ENCODE peak calls at places on chromosomes 1 and 21, in six cellular contexts. V is heart left ventricle; I is CD8-positive, alpha-beta T cell; W is spleen; Z is A549; E is cardiac muscle cell. G is an unnamed sample. For H3K4me1, the result is how much of the 10 kb centered on the place peaks cover.

GRCh38 chr1:42392923-42393848 is 12.6 kb downstream of the RIMKLA start:
- DNase-seq in Z (no peak), E (no peak), V (no peak), I (no peak), W (no peak), G (no peak)

GRCh38 chr1:125064481-125064880 is 3879.7 kb downstream of the SRGAP2C start:
- DNase-seq in I (no peak), V (peak), E (no peak), W (peak), Z (no peak), G (peak)

GRCh38 chr1:243407284-243408018 is 151.6 kb downstream of the SDCCAG8 start:
- DNase-seq in W (no peak), E (no peak), I (no peak), V (no peak), Z (no peak), G (no peak)

GRCh38 chr1:22619252-22619651 is 17.2 kb upstream of the C1QA start:
- DNase-seq in Z (no peak), W (no peak), V (no peak), E (no peak), I (no peak), G (no peak)

GRCh38 chr1:32901823-32902534 is 790 bp upstream of the TMEM54 start:
- DNase-seq in W (no peak), V (no peak), E (no peak), Z (no peak), I (no peak), G (no peak)

GRCh38 chr1:92446546-92446945 is 40.2 kb downstream of the GFI1 start:
- DNase-seq in I (no peak), E (no peak), W (no peak), V (no peak), Z (no peak), G (no peak)

GRCh38 chr1:10516244-10516643 is 41.5 kb downstream of the PEX14 start:
- DNase-seq in W (no peak), V (no peak), E (no peak), I (no peak), Z (no peak), G (no peak)

GRCh38 chr1:107152332-107152731 is 11.5 kb downstream of the NTNG1 start:
- DNase-seq in Z (no peak), E (no peak), W (no peak), V (no peak), I (no peak), G (no peak)

GRCh38 chr1:30607723-30608122 is 115.7 kb downstream of the MATN1 start:
- DNase-seq in Z (no peak), I (no peak), V (no peak), W (no peak), E (no peak), G (no peak)

GRCh38 chr1:45306319-45306718 is 20.4 kb upstream of the HPDL start:
- DNase-seq in Z (no peak), W (no peak), I (no peak), E (no peak), V (no peak), G (no peak)

GRCh38 chr1:172533511-172534116 is 664 bp downstream of the SUCO start:
- DNase-seq in I (peak), E (peak), Z (no peak), W (peak), V (no peak), G (peak)

GRCh38 chr1:246161626-246162025 is 345.5 kb downstream of the SMYD3 start:
- DNase-seq in E (no peak), V (no peak), W (no peak), Z (no peak), I (no peak), G (no peak)

GRCh38 chr1:71428029-71428428 is 347.2 kb upstream of the ZRANB2 start:
- DNase-seq in Z (no peak), I (no peak), V (no peak), W (no peak), E (no peak), G (no peak)

GRCh38 chr21:33384851-33385331 is 18.3 kb upstream of the IFNGR2 start:
- DNase-seq in V (no peak), Z (no peak), W (no peak), I (no peak), E (no peak), G (peak)

GRCh38 chr21:38756746-38757145 is 49.0 kb upstream of the ETS2 start:
- DNase-seq in I (no peak), V (no peak), E (peak), Z (no peak), W (no peak), G (no peak)

GRCh38 chr1:178052650-178053461 is 41.0 kb upstream of the RASAL2 start:
- DNase-seq in E (no peak), I (no peak), V (no peak), W (no peak), Z (no peak), G (no peak)

GRCh38 chr1:201771466-201771865 is 57.5 kb upstream of the IPO9 start:
- DNase-seq in V (no peak), Z (no peak), I (no peak), E (no peak), W (no peak), G (no peak)

GRCh38 chr1:24412408-24412807 is 1.2 kb downstream of the STPG1 start:
- DNase-seq in V (no peak), W (no peak), I (no peak), Z (no peak), E (no peak), G (no peak)

GRCh38 chr1:97332716-97333115 is 588.1 kb downstream of the DPYD start:
- DNase-seq in Z (no peak), E (no peak), W (no peak), V (no peak), I (no peak), G (no peak)

GRCh38 chr1:81802601-81803422 is 2.1 kb downstream of the ADGRL2 start:
- DNase-seq in Z (no peak), W (peak), E (peak), V (peak), I (no peak), G (peak)

DNA sequence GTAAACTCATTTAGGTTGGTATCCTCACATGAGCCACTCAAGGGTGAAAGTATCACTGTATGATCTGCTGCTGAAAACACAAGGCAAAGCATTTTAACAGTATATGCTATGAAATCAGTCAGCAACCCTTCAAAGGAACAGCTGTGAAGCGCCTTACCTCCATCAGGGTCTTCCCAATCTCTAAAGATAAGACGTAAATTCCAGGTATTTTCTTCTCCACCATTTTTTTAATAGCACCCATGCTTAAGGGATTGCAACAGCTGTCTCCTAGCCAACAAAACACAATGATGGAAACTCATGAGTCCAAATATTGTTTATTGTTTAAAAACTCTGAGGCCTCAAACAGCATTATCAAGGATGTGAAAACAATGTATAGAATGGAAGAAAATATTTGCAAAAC is 4.8 kb downstream of the PPT1 start:
- DNase-seq in Z (no peak), I (no peak), V (no peak), W (no peak), E (no peak), G (no peak)
- H3K4me1 ChIP-seq in Z (under half), I (under half), V (under half), W (under half), E (under half), G (under half)

GRCh38 chr1:20403423-20404145 is 82.4 kb downstream of the CAMK2N1 start:
- DNase-seq in Z (no peak), I (no peak), E (no peak), V (no peak), W (no peak), G (no peak)
- H3K4me1 ChIP-seq in Z (under half), I (under half), E (under half), V (under half), W (under half), G (under half)

GRCh38 chr1:151982300-151983005 is 11.2 kb downstream of the S100A10 start:
- DNase-seq in Z (no peak), I (no peak), E (no peak), W (no peak), V (no peak), G (no peak)

GRCh38 chr1:151985270-151985669 is 8.4 kb downstream of the S100A10 start:
- DNase-seq in W (no peak), V (no peak), E (no peak), I (no peak), Z (no peak), G (no peak)

GRCh38 chr1:151986501-151987190 is 7.0 kb downstream of the S100A10 start:
- DNase-seq in I (no peak), W (no peak), Z (no peak), E (no peak), V (no peak), G (no peak)

GRCh38 chr1:151985768-151986167 is 7.9 kb downstream of the S100A10 start:
- DNase-seq in I (no peak), E (no peak), Z (no peak), W (no peak), V (no peak), G (no peak)

GRCh38 chr1:151984313-151984956 is 9.2 kb downstream of the S100A10 start:
- DNase-seq in Z (no peak), W (no peak), I (no peak), V (no peak), E (no peak), G (no peak)
- H3K4me1 ChIP-seq in Z (half or more), W (under half), I (under half), V (half or more), E (under half), G (under half)

DNA sequence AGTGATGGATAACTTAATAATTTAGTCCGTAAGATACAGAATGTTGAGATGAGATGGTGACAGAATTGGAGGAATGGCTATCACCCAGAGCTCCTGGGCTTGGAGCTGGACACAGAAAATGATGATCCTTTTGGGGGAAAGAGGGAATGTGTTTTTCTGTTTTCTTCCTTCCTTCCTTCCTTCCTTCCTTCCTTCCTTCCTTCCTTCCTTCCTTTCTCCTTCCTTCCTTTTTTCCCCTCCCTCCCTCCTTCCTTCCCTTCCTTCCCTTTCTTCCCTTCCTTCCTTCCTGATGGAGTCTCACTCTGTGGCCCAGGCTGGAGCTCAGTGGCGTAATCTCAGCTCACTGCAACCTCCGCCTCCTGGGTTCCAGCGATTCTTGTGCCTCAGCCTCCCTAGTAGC is 2.8 kb upstream of the GPR137B start:
- DNase-seq in I (no peak), V (no peak), Z (no peak), E (no peak), W (no peak), G (no peak)
- H3K4me1 ChIP-seq in I (under half), V (under half), Z (under half), E (under half), W (under half), G (under half)

DNA sequence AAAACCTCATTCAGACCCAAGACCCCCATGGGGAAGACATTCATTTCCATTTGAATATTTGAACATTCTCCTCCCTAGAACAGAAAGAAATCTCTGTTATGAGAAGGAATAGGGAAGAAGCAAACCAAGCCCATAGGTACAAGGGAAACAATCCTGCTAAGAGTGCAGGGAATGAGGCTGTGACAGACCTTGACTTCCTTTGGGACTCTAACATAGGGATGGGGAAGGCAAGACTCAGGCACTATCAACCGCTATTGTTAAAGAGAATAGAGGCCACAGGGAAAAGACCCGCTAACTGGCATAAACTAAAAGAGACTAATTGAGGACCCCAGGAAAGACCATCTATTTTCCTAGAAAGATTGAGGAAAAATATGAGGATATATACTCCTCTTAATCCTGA is 117.8 kb upstream of the BRINP3 start:
- DNase-seq in W (no peak), I (no peak), V (no peak), E (no peak), Z (no peak), G (no peak)
- H3K4me1 ChIP-seq in W (under half), I (under half), V (under half), E (under half), Z (under half), G (under half)

G was measured in kidney.